ENCODE peak calls at places on chromosomes 7 and 10, in four cellular contexts. K is WTC11, C is K562, F is GM12878. Q is an unnamed sample.

GRCh38 chr10:19120381-19120908 is 71.8 kb downstream of the MALRD1 start:
- DNase-seq in K (no peak), C (no peak), F (no peak), Q (no peak)

GRCh38 chr10:11328264-11329054 is 283.0 kb downstream of the USP6NL start:
- DNase-seq in K (no peak), C (no peak), F (no peak), Q (no peak)

GRCh38 chr10:22997102-22997501 is 69.2 kb downstream of the ARMC3 start:
- DNase-seq in K (peak), C (peak), F (no peak), Q (no peak)

GRCh38 chr7:109879429-109879828 is 1211.5 kb upstream of the LRRN3 start:
- DNase-seq in K (no peak), C (no peak), F (no peak), Q (no peak)

GRCh38 chr10:44293842-44294241 is 91.1 kb downstream of the CXCL12 start:
- DNase-seq in K (no peak), C (no peak), F (no peak), Q (peak)

GRCh38 chr10:103616705-103617361 is 123.3 kb downstream of the NEURL1 start:
- DNase-seq in K (no peak), C (no peak), F (no peak), Q (no peak)

GRCh38 chr10:113080061-113080460 is 130.0 kb downstream of the TCF7L2 start:
- DNase-seq in K (no peak), C (no peak), F (no peak), Q (no peak)

GRCh38 chr10:5546891-5547683 is 22.3 kb downstream of the CALML3 start:
- DNase-seq in K (peak), C (no peak), F (no peak), Q (peak)

GRCh38 chr7:36160313-36160712 is 7.3 kb downstream of the EEPD1 start:
- DNase-seq in K (no peak), C (no peak), F (no peak), Q (no peak)

DNA sequence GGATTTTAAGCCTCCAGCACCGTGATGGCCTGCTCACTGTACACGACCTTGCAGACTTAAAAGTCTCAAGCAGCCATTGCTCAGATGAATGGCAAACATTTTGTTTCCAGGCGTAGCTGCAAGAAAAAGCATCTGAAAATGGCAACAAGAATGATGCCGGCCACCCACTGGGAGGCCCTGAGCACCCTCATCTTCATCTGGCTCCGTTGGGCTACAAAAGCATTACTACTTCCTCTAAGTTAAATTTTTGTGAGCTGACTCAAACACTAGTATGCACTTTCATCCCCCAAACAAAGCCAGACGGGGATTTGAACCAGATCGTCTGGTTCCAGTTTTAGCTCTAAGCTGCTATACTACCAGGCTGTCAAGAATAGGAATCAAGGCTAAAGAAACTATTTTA is 116.7 kb upstream of the CDK1 start:
- DNase-seq in K (no peak), C (no peak), F (no peak), Q (no peak)
- TF ChIP-seq CBFB in K (no peak), C (no peak), F (no peak), Q (no peak)

GRCh38 chr10:93752761-93753160 is 5.0 kb upstream of the LGI1 start:
- DNase-seq in K (no peak), C (no peak), F (no peak), Q (no peak)
- TF ChIP-seq CBFB in K (no peak), C (no peak), F (no peak), Q (no peak)

GRCh38 chr7:2753148-2753547 is 65.1 kb downstream of the AMZ1 start:
- DNase-seq in K (no peak), C (no peak), F (no peak), Q (no peak)
- TF ChIP-seq CBFB in K (no peak), C (no peak), F (no peak), Q (no peak)

DNA sequence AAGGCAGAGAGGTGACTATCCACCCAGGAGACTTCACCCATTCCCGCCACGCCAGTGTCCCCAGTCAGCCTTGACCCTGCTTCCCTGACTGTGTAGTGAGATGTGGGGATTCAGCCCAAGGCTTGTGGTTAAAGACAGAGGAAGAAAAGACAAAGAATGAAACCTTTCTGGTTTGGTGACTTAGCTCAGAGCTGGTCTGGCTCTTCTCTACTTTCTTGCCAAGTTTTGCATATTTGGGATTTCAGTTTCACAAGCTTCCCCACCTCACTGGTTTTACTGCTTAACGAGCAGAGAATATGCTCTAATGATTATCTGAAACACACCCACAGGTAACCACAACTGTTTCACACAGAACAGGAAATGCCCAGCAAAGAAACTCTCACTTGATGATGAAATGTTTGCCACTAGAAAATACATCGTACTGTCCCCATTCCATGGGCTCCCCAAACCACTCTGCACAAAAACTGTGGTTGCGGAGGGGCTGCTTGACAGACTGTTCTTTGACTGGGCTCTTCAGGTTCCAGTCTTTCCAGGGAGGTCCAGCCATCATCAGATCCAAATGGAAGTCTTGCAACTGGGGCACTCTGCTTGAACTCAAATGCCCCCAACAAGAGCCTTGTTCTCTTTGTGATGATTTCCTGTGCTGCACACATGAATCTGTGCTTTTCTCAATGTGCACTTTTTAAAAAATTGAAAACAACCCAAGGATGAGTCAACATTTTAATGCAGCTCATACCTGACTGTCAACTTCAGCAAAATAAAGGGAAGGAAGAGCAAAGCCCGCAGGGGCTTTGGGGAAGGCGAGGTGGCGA is 95.5 kb downstream of the CTBP2 start:
- DNase-seq in K (no peak), C (no peak), F (peak), Q (no peak)
- TF ChIP-seq CBFB in K (no peak), C (no peak), F (peak), Q (no peak)

DNA sequence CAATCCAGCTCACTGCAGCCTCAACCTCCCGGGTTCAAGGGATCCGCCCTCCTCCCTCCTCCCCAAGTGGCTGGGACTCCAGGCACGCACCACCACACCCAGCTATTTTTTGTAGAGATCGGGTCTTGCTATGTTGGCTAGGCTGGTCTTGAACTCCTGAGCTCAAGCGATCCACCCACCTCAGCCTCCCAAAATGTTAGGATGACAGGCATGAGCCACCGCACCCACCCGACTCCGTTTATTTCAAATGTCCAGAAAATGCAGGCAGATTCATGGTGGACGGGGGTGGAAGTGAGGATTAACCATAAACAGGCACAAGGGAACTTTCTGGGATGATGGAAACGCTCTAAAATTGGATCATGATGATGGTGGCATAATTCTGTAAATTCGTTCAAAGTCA is 84.5 kb upstream of the DNAAF5 start:
- DNase-seq in K (no peak), C (no peak), F (no peak), Q (no peak)
- TF ChIP-seq CBFB in K (no peak), C (no peak), F (no peak), Q (no peak)

Q was measured in HepG2.